ENCODE peak calls at places on chromosomes 7 and 10, in five cellular contexts. Y is AG10803, C is thoracic aorta, J is GM03348, A is NCI-H1092 treated with DMSO at 0.1 percent for 48 hours. T is an unnamed sample.

GRCh38 chr10:128125416-128125943 is 743 bp downstream of the MKI67 start:
- DNase-seq in Y (no peak), C (no peak), J (no peak), A (no peak), T (peak)

GRCh38 chr7:40647719-40648118 is 512.9 kb downstream of the SUGCT start:
- DNase-seq in Y (peak), C (no peak), J (no peak), A (no peak), T (peak)

GRCh38 chr7:27046854-27047549 is 48.8 kb downstream of the HOXA1 start:
- DNase-seq in Y (peak), C (no peak), J (peak), A (no peak), T (peak)

GRCh38 chr10:87590705-87591588 is 68.7 kb upstream of the PAPSS2 start:
- DNase-seq in Y (no peak), C (no peak), J (no peak), A (no peak), T (no peak)

GRCh38 chr7:117270371-117270770 is 52.5 kb downstream of the WNT2 start:
- DNase-seq in Y (no peak), C (no peak), J (no peak), A (no peak), T (peak)

GRCh38 chr7:86814980-86815379 is 171.3 kb downstream of the GRM3 start:
- DNase-seq in Y (peak), C (no peak), J (peak), A (peak), T (peak)

GRCh38 chr7:150986099-150986512 is 4.7 kb upstream of the NOS3 start:
- DNase-seq in Y (peak), C (no peak), J (peak), A (peak), T (peak)

GRCh38 chr7:106166651-106167342 is 54.7 kb upstream of the SYPL1 start:
- DNase-seq in Y (peak), C (no peak), J (peak), A (peak), T (peak)

GRCh38 chr10:124717911-124718734 is 26.1 kb downstream of the FAM53B start:
- DNase-seq in Y (no peak), C (no peak), J (no peak), A (no peak), T (no peak)

GRCh38 chr10:78207216-78207615 is 173.6 kb downstream of the RPS24 start:
- DNase-seq in Y (no peak), C (no peak), J (peak), A (no peak), T (no peak)

GRCh38 chr7:98655611-98656010 is 38.5 kb downstream of the NPTX2 start:
- DNase-seq in Y (no peak), C (no peak), J (no peak), A (no peak), T (no peak)

GRCh38 chr10:44936314-44936975 is 23.2 kb upstream of the RASSF4 start:
- DNase-seq in Y (no peak), C (no peak), J (no peak), A (no peak), T (no peak)

GRCh38 chr7:2251841-2252771 is 10.1 kb downstream of the NUDT1 start:
- DNase-seq in Y (no peak), C (no peak), J (no peak), A (peak), T (no peak)

GRCh38 chr7:142711722-142712616 is 37.3 kb upstream of the PRSS1 start:
- DNase-seq in Y (peak), C (no peak), J (peak), A (no peak), T (peak)

GRCh38 chr10:76902949-76903348 is 734.7 kb downstream of the KCNMA1 start:
- DNase-seq in Y (no peak), C (no peak), J (no peak), A (no peak), T (no peak)

GRCh38 chr10:48274636-48275035 is at the start of gene FRMPD2:
- DNase-seq in Y (no peak), C (no peak), J (no peak), A (no peak), T (no peak)

GRCh38 chr7:518630-519428 is 817 bp downstream of the PDGFA start:
- DNase-seq in Y (peak), C (no peak), J (peak), A (peak), T (peak)

T was measured in GM23248.